ENCODE peak calls at places on chromosomes 3 and 15, in five cellular contexts. U is neural crest cell; M is naive thymus-derived CD8-positive, alpha-beta T cell; W is activated T-cell treated with anti-CD3 and anti-CD28 coated beads, Interleukin-2, amount 50 U/mL, for 4 hours; A is A673. C is an unnamed sample.
A peak's percentile ranks its signal among the peaks of the same experiment; 100 is the strongest.

GRCh38 chr15:89851665-89852341 is 37.2 kb upstream of the ANPEP start:
- DNase-seq in M (no peak), W (no peak), U (no peak), A (no peak), C (no peak)

GRCh38 chr3:116440196-116440595 is 5.1 kb downstream of the LSAMP start:
- DNase-seq in A (no peak), U (no peak), M (no peak), W (no peak), C (no peak)

GRCh38 chr3:135337176-135337575 is 542.1 kb downstream of the EPHB1 start:
- DNase-seq in W (no peak), A (no peak), M (no peak), U (no peak), C (no peak)

GRCh38 chr3:44342191-44342790 is 3.7 kb downstream of the TCAIM start:
- DNase-seq in U (no peak), W (no peak), M (no peak), A (peak; percentile 7), C (no peak)

GRCh38 chr3:66507631-66508260 is 6.9 kb upstream of the LRIG1 start:
- DNase-seq in A (peak; percentile 57), M (no peak), W (no peak), U (no peak), C (no peak)

GRCh38 chr3:102114264-102114979 is 265.1 kb downstream of the NFKBIZ start:
- DNase-seq in M (peak; percentile 23), U (no peak), A (no peak), W (peak; percentile 32), C (peak; percentile 34)

GRCh38 chr3:64871237-64871636 is 183.4 kb upstream of the ADAMTS9 start:
- DNase-seq in U (no peak), A (no peak), W (no peak), M (no peak), C (no peak)

GRCh38 chr3:120098710-120099109 is 4.5 kb upstream of the GSK3B start:
- DNase-seq in M (no peak), W (no peak), U (no peak), A (no peak), C (no peak)

GRCh38 chr3:10981961-10982360 is 10.6 kb upstream of the SLC6A1 start:
- DNase-seq in M (no peak), W (no peak), A (no peak), U (no peak), C (no peak)

GRCh38 chr3:54897028-54897711 is 30.7 kb downstream of the LRTM1 start:
- DNase-seq in U (no peak), M (no peak), A (no peak), W (no peak), C (no peak)

GRCh38 chr3:9613349-9613748 is 36.0 kb upstream of the MTMR14 start:
- DNase-seq in A (no peak), U (no peak), W (no peak), M (no peak), C (no peak)

GRCh38 chr15:43105077-43105769 is 615 bp downstream of the UBR1 start:
- DNase-seq in M (no peak), A (no peak), U (no peak), W (peak; percentile 8), C (no peak)

GRCh38 chr3:166362698-166363097 is 525.5 kb upstream of the BCHE start:
- DNase-seq in A (no peak), U (no peak), W (no peak), M (no peak), C (no peak)

GRCh38 chr3:158920375-158920774 is 118.5 kb downstream of the MFSD1 start:
- DNase-seq in U (no peak), A (no peak), W (no peak), M (no peak), C (no peak)

GRCh38 chr15:64681424-64682024 is 93.9 kb downstream of the RBPMS2 start:
- DNase-seq in M (no peak), W (no peak), A (peak; percentile 81), U (peak; percentile 38), C (no peak)

GRCh38 chr3:120258009-120258408 is 27.0 kb downstream of the GPR156 start:
- DNase-seq in U (no peak), W (no peak), A (no peak), M (no peak), C (no peak)

GRCh38 chr3:152322756-152323155 is 54.0 kb downstream of the MBNL1 start:
- DNase-seq in W (no peak), A (no peak), M (no peak), U (no peak), C (no peak)

GRCh38 chr3:183285828-183286457 is 32.9 kb downstream of the B3GNT5 start:
- DNase-seq in A (peak; percentile 92), M (peak; percentile 83), W (peak; percentile 92), U (no peak), C (peak; percentile 95)

GRCh38 chr15:40844543-40844981 is 714 bp downstream of the SPINT1 start:
- DNase-seq in M (peak; percentile 11), U (no peak), A (peak; percentile 34), W (peak; percentile 22), C (peak; percentile 22)

C was measured in activated CD4-positive, alpha-beta T cell treated with anti-CD3 and anti-CD28 coated beads for 4 hours.